ENCODE peak calls at places on chromosomes 3 and 15, in seven cellular contexts. X is AG04450, T is anterior cingulate cortex, Z is A549, K is AG09319, S is pons, R is NCI-H187 treated with DMSO at 0.1 percent for 48 hours. F is an unnamed sample.

GRCh38 chr15:40314723-40315276 is 7.1 kb upstream of the PLCB2 start:
- DNase-seq in T (no peak), Z (no peak), K (no peak), R (no peak), X (no peak), S (no peak), F (no peak)

GRCh38 chr15:90479656-90480055 is 50.1 kb upstream of the CRTC3 start:
- DNase-seq in R (no peak), S (no peak), T (no peak), K (no peak), X (no peak), Z (no peak), F (no peak)

GRCh38 chr15:58748787-58749531 is 548 bp downstream of the ADAM10 start:
- DNase-seq in T (peak), R (no peak), K (no peak), X (no peak), S (no peak), Z (peak), F (peak)

GRCh38 chr15:71051539-71051938 is 63.7 kb upstream of the THSD4 start:
- DNase-seq in S (peak), K (no peak), Z (no peak), T (no peak), X (no peak), R (no peak), F (no peak)

GRCh38 chr3:149122716-149123578 is 6.5 kb upstream of the HPS3 start:
- DNase-seq in X (peak), S (no peak), Z (no peak), K (no peak), T (no peak), R (no peak), F (no peak)

GRCh38 chr3:46812237-46812791 is 50.9 kb downstream of the MYL3 start:
- DNase-seq in R (no peak), X (no peak), Z (peak), S (no peak), K (peak), T (no peak), F (peak)

GRCh38 chr15:40754574-40754882 is 526 bp downstream of the RMDN3 start:
- DNase-seq in Z (no peak), T (peak), S (no peak), X (no peak), K (no peak), R (no peak), F (peak)

GRCh38 chr3:183698760-183699159 is 1.2 kb downstream of the YEATS2 start:
- DNase-seq in T (no peak), K (no peak), Z (no peak), X (no peak), S (peak), R (no peak), F (peak)

GRCh38 chr3:31927806-31928205 is 53.3 kb downstream of the OSBPL10 start:
- DNase-seq in Z (no peak), S (no peak), X (no peak), T (no peak), K (no peak), R (no peak), F (no peak)

F was measured in frontal cortex.